ENCODE peak calls at places on chromosomes 2 and 18, in six cellular contexts. Q is LoVo; A is GM20000; S is brain microvascular endothelial cell; Z is stimulated activated naive CD8-positive, alpha-beta T cell treated with anti-CD3 and anti-CD28 coated beads, Interleukin-15, Interleukin-2, amounts not matched to agents 100 U/mL and 50 U/mL, for 24 hours; W is endodermal cell. M is an unnamed sample.

GRCh38 chr2:75982750-75983149 is 272.0 kb upstream of the GCFC2 start:
- DNase-seq in S (no peak), W (no peak), Q (no peak), Z (no peak), A (no peak), M (no peak)

GRCh38 chr2:37350034-37350433 is 5.6 kb downstream of the QPCT start:
- DNase-seq in Z (no peak), Q (peak), A (no peak), S (no peak), W (no peak), M (peak)

GRCh38 chr18:61980355-61980754 is 87.5 kb upstream of the RNF152 start:
- DNase-seq in Q (no peak), W (no peak), A (no peak), Z (no peak), S (no peak), M (no peak)

GRCh38 chr18:10240276-10240675 is 214.2 kb upstream of the APCDD1 start:
- DNase-seq in Z (no peak), Q (no peak), W (no peak), S (no peak), A (no peak), M (no peak)

GRCh38 chr18:76801567-76802505 is 20.5 kb upstream of the ZNF236 start:
- DNase-seq in A (peak), Z (peak), W (peak), Q (peak), S (no peak), M (peak)

GRCh38 chr2:96409543-96410184 is 74.1 kb downstream of the NCAPH start:
- DNase-seq in W (no peak), A (no peak), S (no peak), Z (no peak), Q (no peak), M (no peak)

GRCh38 chr18:40832362-40832761 is 1122.7 kb upstream of the PIK3C3 start:
- DNase-seq in Z (no peak), A (no peak), W (no peak), Q (no peak), S (no peak), M (no peak)

GRCh38 chr18:78659057-78659456 is 320.6 kb upstream of the SALL3 start:
- DNase-seq in W (no peak), A (no peak), Z (no peak), Q (no peak), S (no peak), M (no peak)

GRCh38 chr18:31575515-31576246 is 16.0 kb upstream of the TTR start:
- DNase-seq in S (no peak), Q (no peak), A (no peak), W (no peak), Z (no peak), M (no peak)

GRCh38 chr2:69177063-69177771 is 164.2 kb downstream of the ANTXR1 start:
- DNase-seq in Q (no peak), Z (no peak), W (peak), A (no peak), S (peak), M (peak)

GRCh38 chr2:232386490-232386739 is 7.9 kb downstream of the ALPP start:
- DNase-seq in W (no peak), Q (no peak), A (no peak), Z (no peak), S (no peak), M (peak)

GRCh38 chr2:186748354-186748753 is 54.5 kb downstream of the FAM171B start:
- DNase-seq in A (no peak), Z (no peak), W (no peak), S (no peak), Q (no peak), M (no peak)

GRCh38 chr2:96241901-96242611 is 23.7 kb downstream of the TMEM127 start:
- DNase-seq in S (peak), W (no peak), Z (peak), Q (no peak), A (peak), M (peak)

GRCh38 chr2:46170611-46171385 is 126.4 kb upstream of the EPAS1 start:
- DNase-seq in Z (no peak), W (no peak), S (no peak), A (no peak), Q (no peak), M (no peak)

GRCh38 chr2:20249170-20249569 is 24.2 kb upstream of the SDC1 start:
- DNase-seq in W (no peak), A (no peak), S (no peak), Q (no peak), Z (no peak), M (no peak)

GRCh38 chr18:58570360-58571064 is 58.4 kb downstream of the ALPK2 start:
- DNase-seq in Q (no peak), Z (no peak), W (no peak), S (no peak), A (no peak), M (no peak)

GRCh38 chr2:132875193-132875592 is 205.2 kb upstream of the LYPD1 start:
- DNase-seq in S (no peak), Q (no peak), A (no peak), W (peak), Z (no peak), M (no peak)

GRCh38 chr18:23810396-23810795 is 121.1 kb downstream of the LAMA3 start:
- DNase-seq in W (no peak), Z (peak), Q (no peak), A (peak), S (no peak), M (no peak)

GRCh38 chr2:20917724-20918572 is 95.0 kb upstream of the LDAH start:
- DNase-seq in S (peak), Z (no peak), Q (no peak), A (no peak), W (no peak), M (no peak)

GRCh38 chr2:217943379-217944321 is 59.1 kb downstream of the TNS1 start:
- DNase-seq in W (peak), Z (no peak), S (peak), A (no peak), Q (no peak), M (peak)

GRCh38 chr18:21000667-21001066 is 110.9 kb downstream of the ROCK1 start:
- DNase-seq in Q (no peak), S (no peak), A (no peak), W (no peak), Z (no peak), M (no peak)

GRCh38 chr2:127173073-127173472 is 47.0 kb downstream of the CYP27C1 start:
- DNase-seq in W (no peak), Q (no peak), A (no peak), Z (no peak), S (peak), M (no peak)

GRCh38 chr2:10783421-10783820 is 29.2 kb downstream of the PDIA6 start:
- DNase-seq in Q (no peak), Z (no peak), S (no peak), A (no peak), W (no peak), M (no peak)

GRCh38 chr2:116510117-116510671 is 1304.3 kb upstream of the DDX18 start:
- DNase-seq in W (peak), S (no peak), Q (peak), A (peak), Z (no peak), M (peak)

GRCh38 chr2:237486334-237486818 is 675 bp upstream of the MLPH start:
- DNase-seq in S (no peak), A (no peak), Q (no peak), W (peak), Z (no peak), M (peak)

GRCh38 chr2:191045141-191045540 is 31.2 kb upstream of the STAT1 start:
- DNase-seq in A (no peak), Q (no peak), W (no peak), Z (no peak), S (no peak), M (no peak)

GRCh38 chr18:58513615-58514014 is 115.3 kb downstream of the ALPK2 start:
- DNase-seq in Z (no peak), W (peak), Q (no peak), A (no peak), S (no peak), M (no peak)